ENCODE peak calls at places on chromosomes 5 and 9, in nine cellular contexts. One of them, this sample, is unnamed.

GRCh38 chr5:68189613-68190012 is 25.9 kb upstream of the PIK3R1 start:
- DNase-seq in effector memory CD4-positive, alpha-beta T cell: no peak
- DNase-seq in left lung: no peak
- DNase-seq in cardiac muscle cell: no peak
- DNase-seq in CD4-positive, alpha-beta T cell: no peak
- DNase-seq in A549: no peak
- DNase-seq in right atrium auricular region: no peak
- DNase-seq in GM12878: no peak
- DNase-seq in transverse colon: no peak
- DNase-seq in this sample: no peak

GRCh38 chr5:122295138-122295537 is 16.9 kb upstream of the SNCAIP start:
- DNase-seq in effector memory CD4-positive, alpha-beta T cell: no peak
- DNase-seq in left lung: no peak
- DNase-seq in cardiac muscle cell: peak; percentile 33
- DNase-seq in CD4-positive, alpha-beta T cell: no peak
- DNase-seq in A549: peak; percentile 15
- DNase-seq in right atrium auricular region: no peak
- DNase-seq in GM12878: no peak
- DNase-seq in transverse colon: no peak
- DNase-seq in this sample: no peak

GRCh38 chr5:120613729-120614128 is 149.6 kb downstream of the PRR16 start:
- DNase-seq in effector memory CD4-positive, alpha-beta T cell: no peak
- DNase-seq in left lung: no peak
- DNase-seq in cardiac muscle cell: no peak
- DNase-seq in CD4-positive, alpha-beta T cell: no peak
- DNase-seq in A549: no peak
- DNase-seq in right atrium auricular region: no peak
- DNase-seq in GM12878: no peak
- DNase-seq in transverse colon: no peak
- DNase-seq in this sample: no peak

GRCh38 chr5:142512041-142512679 is 173.7 kb downstream of the FGF1 start:
- DNase-seq in effector memory CD4-positive, alpha-beta T cell: no peak
- DNase-seq in left lung: no peak
- DNase-seq in cardiac muscle cell: no peak
- DNase-seq in CD4-positive, alpha-beta T cell: no peak
- DNase-seq in A549: no peak
- DNase-seq in right atrium auricular region: no peak
- DNase-seq in GM12878: no peak
- DNase-seq in transverse colon: no peak
- DNase-seq in this sample: no peak

GRCh38 chr9:35660966-35661413 is 2.9 kb downstream of the CCDC107 start:
- DNase-seq in effector memory CD4-positive, alpha-beta T cell: no peak
- DNase-seq in left lung: no peak
- DNase-seq in cardiac muscle cell: peak; percentile 78
- DNase-seq in CD4-positive, alpha-beta T cell: no peak
- DNase-seq in A549: peak; percentile 68
- DNase-seq in right atrium auricular region: no peak
- DNase-seq in GM12878: no peak
- DNase-seq in transverse colon: peak; percentile 73
- DNase-seq in this sample: no peak

GRCh38 chr9:122468735-122469134 is 9.0 kb downstream of the OR1J1 start:
- DNase-seq in effector memory CD4-positive, alpha-beta T cell: no peak
- DNase-seq in left lung: no peak
- DNase-seq in cardiac muscle cell: no peak
- DNase-seq in CD4-positive, alpha-beta T cell: no peak
- DNase-seq in A549: no peak
- DNase-seq in right atrium auricular region: no peak
- DNase-seq in GM12878: no peak
- DNase-seq in transverse colon: no peak
- DNase-seq in this sample: no peak

GRCh38 chr9:27181381-27181780 is 72.4 kb downstream of the TEK start:
- DNase-seq in effector memory CD4-positive, alpha-beta T cell: no peak
- DNase-seq in left lung: no peak
- DNase-seq in cardiac muscle cell: no peak
- DNase-seq in CD4-positive, alpha-beta T cell: no peak
- DNase-seq in A549: no peak
- DNase-seq in right atrium auricular region: no peak
- DNase-seq in GM12878: no peak
- DNase-seq in transverse colon: no peak
- DNase-seq in this sample: no peak

GRCh38 chr9:101309139-101309538 is 75.7 kb downstream of the BAAT start:
- DNase-seq in effector memory CD4-positive, alpha-beta T cell: no peak
- DNase-seq in left lung: no peak
- DNase-seq in cardiac muscle cell: no peak
- DNase-seq in CD4-positive, alpha-beta T cell: no peak
- DNase-seq in A549: no peak
- DNase-seq in right atrium auricular region: no peak
- DNase-seq in GM12878: no peak
- DNase-seq in transverse colon: no peak
- DNase-seq in this sample: no peak

GRCh38 chr5:147393866-147394265 is 116.0 kb downstream of the DPYSL3 start:
- DNase-seq in effector memory CD4-positive, alpha-beta T cell: no peak
- DNase-seq in left lung: no peak
- DNase-seq in cardiac muscle cell: no peak
- DNase-seq in CD4-positive, alpha-beta T cell: no peak
- DNase-seq in A549: no peak
- DNase-seq in right atrium auricular region: no peak
- DNase-seq in GM12878: no peak
- DNase-seq in transverse colon: no peak
- DNase-seq in this sample: no peak

GRCh38 chr5:157025093-157025698 is 33.7 kb downstream of the HAVCR1 start:
- DNase-seq in effector memory CD4-positive, alpha-beta T cell: peak; percentile 1
- DNase-seq in left lung: no peak
- DNase-seq in cardiac muscle cell: no peak
- DNase-seq in CD4-positive, alpha-beta T cell: peak; percentile 7
- DNase-seq in A549: no peak
- DNase-seq in right atrium auricular region: no peak
- DNase-seq in GM12878: peak; percentile 38
- DNase-seq in transverse colon: peak; percentile 22
- DNase-seq in this sample: no peak

GRCh38 chr5:91556-92263 is at the start of gene PLEKHG4B:
- DNase-seq in effector memory CD4-positive, alpha-beta T cell: no peak
- DNase-seq in left lung: no peak
- DNase-seq in cardiac muscle cell: peak; percentile 87
- DNase-seq in CD4-positive, alpha-beta T cell: no peak
- DNase-seq in A549: no peak
- DNase-seq in right atrium auricular region: no peak
- DNase-seq in GM12878: no peak
- DNase-seq in transverse colon: no peak
- DNase-seq in this sample: no peak

GRCh38 chr5:102314328-102314727 is 18.2 kb upstream of the SLCO4C1 start:
- DNase-seq in effector memory CD4-positive, alpha-beta T cell: no peak
- DNase-seq in left lung: no peak
- DNase-seq in cardiac muscle cell: no peak
- DNase-seq in CD4-positive, alpha-beta T cell: no peak
- DNase-seq in A549: no peak
- DNase-seq in right atrium auricular region: no peak
- DNase-seq in GM12878: no peak
- DNase-seq in transverse colon: no peak
- DNase-seq in this sample: no peak

GRCh38 chr5:62783374-62784057 is 204.9 kb downstream of the LRRC70 start:
- DNase-seq in effector memory CD4-positive, alpha-beta T cell: no peak
- DNase-seq in left lung: no peak
- DNase-seq in cardiac muscle cell: no peak
- DNase-seq in CD4-positive, alpha-beta T cell: no peak
- DNase-seq in A549: no peak
- DNase-seq in right atrium auricular region: no peak
- DNase-seq in GM12878: no peak
- DNase-seq in transverse colon: no peak
- DNase-seq in this sample: no peak

GRCh38 chr9:137150485-137151060 is 11.6 kb downstream of the GRIN1 start:
- DNase-seq in effector memory CD4-positive, alpha-beta T cell: no peak
- DNase-seq in left lung: peak; percentile 49
- DNase-seq in cardiac muscle cell: no peak
- DNase-seq in CD4-positive, alpha-beta T cell: no peak
- DNase-seq in A549: peak; percentile 87
- DNase-seq in right atrium auricular region: no peak
- DNase-seq in GM12878: no peak
- DNase-seq in transverse colon: peak; percentile 71
- DNase-seq in this sample: no peak

GRCh38 chr5:145830594-145830993 is 4.5 kb downstream of the PRELID2 start:
- DNase-seq in effector memory CD4-positive, alpha-beta T cell: no peak
- DNase-seq in left lung: no peak
- DNase-seq in cardiac muscle cell: no peak
- DNase-seq in CD4-positive, alpha-beta T cell: no peak
- DNase-seq in A549: no peak
- DNase-seq in right atrium auricular region: no peak
- DNase-seq in GM12878: no peak
- DNase-seq in transverse colon: no peak
- DNase-seq in this sample: no peak

GRCh38 chr5:37248387-37248969 is 698 bp downstream of the CPLANE1 start:
- DNase-seq in effector memory CD4-positive, alpha-beta T cell: no peak
- DNase-seq in left lung: no peak
- DNase-seq in cardiac muscle cell: peak; percentile 3
- DNase-seq in CD4-positive, alpha-beta T cell: no peak
- DNase-seq in A549: peak; percentile 44
- DNase-seq in right atrium auricular region: no peak
- DNase-seq in GM12878: peak; percentile 2
- DNase-seq in transverse colon: no peak
- DNase-seq in this sample: no peak

GRCh38 chr5:54663876-54664275 is 146.3 kb downstream of the SNX18 start:
- DNase-seq in effector memory CD4-positive, alpha-beta T cell: no peak
- DNase-seq in left lung: no peak
- DNase-seq in cardiac muscle cell: no peak
- DNase-seq in CD4-positive, alpha-beta T cell: no peak
- DNase-seq in A549: no peak
- DNase-seq in right atrium auricular region: peak; percentile 72
- DNase-seq in GM12878: no peak
- DNase-seq in transverse colon: peak; percentile 22
- DNase-seq in this sample: no peak

GRCh38 chr9:65430221-65430620 is 145.2 kb upstream of the FOXD4L5 start:
- DNase-seq in effector memory CD4-positive, alpha-beta T cell: no peak
- DNase-seq in left lung: no peak
- DNase-seq in cardiac muscle cell: no peak
- DNase-seq in CD4-positive, alpha-beta T cell: no peak
- DNase-seq in A549: no peak
- DNase-seq in right atrium auricular region: no peak
- DNase-seq in GM12878: no peak
- DNase-seq in transverse colon: no peak
- DNase-seq in this sample: no peak

GRCh38 chr9:65432051-65432450 is 147.0 kb upstream of the FOXD4L5 start:
- DNase-seq in effector memory CD4-positive, alpha-beta T cell: no peak
- DNase-seq in left lung: no peak
- DNase-seq in cardiac muscle cell: no peak
- DNase-seq in CD4-positive, alpha-beta T cell: no peak
- DNase-seq in A549: no peak
- DNase-seq in right atrium auricular region: no peak
- DNase-seq in GM12878: no peak
- DNase-seq in transverse colon: no peak
- DNase-seq in this sample: no peak

GRCh38 chr9:65420771-65421170 is 135.8 kb upstream of the FOXD4L5 start:
- DNase-seq in effector memory CD4-positive, alpha-beta T cell: no peak
- DNase-seq in left lung: no peak
- DNase-seq in cardiac muscle cell: no peak
- DNase-seq in CD4-positive, alpha-beta T cell: no peak
- DNase-seq in A549: no peak
- DNase-seq in right atrium auricular region: no peak
- DNase-seq in GM12878: no peak
- DNase-seq in transverse colon: no peak
- DNase-seq in this sample: no peak

GRCh38 chr9:65426231-65426630 is 141.2 kb upstream of the FOXD4L5 start:
- DNase-seq in effector memory CD4-positive, alpha-beta T cell: no peak
- DNase-seq in left lung: no peak
- DNase-seq in cardiac muscle cell: no peak
- DNase-seq in CD4-positive, alpha-beta T cell: no peak
- DNase-seq in A549: no peak
- DNase-seq in right atrium auricular region: no peak
- DNase-seq in GM12878: no peak
- DNase-seq in transverse colon: no peak
- DNase-seq in this sample: no peak
- H3K9me3 ChIP-seq in effector memory CD4-positive, alpha-beta T cell: no peaks in the 10 kb centered on the region
- H3K9me3 ChIP-seq in left lung: peaks cover 47% of the 10 kb centered on the region
- H3K9me3 ChIP-seq in cardiac muscle cell: no peaks in the 10 kb centered on the region
- H3K9me3 ChIP-seq in CD4-positive, alpha-beta T cell: peaks cover 26% of the 10 kb centered on the region
- H3K9me3 ChIP-seq in A549: no peaks in the 10 kb centered on the region
- H3K9me3 ChIP-seq in right atrium auricular region: no peaks in the 10 kb centered on the region
- H3K9me3 ChIP-seq in GM12878: no peaks in the 10 kb centered on the region
- H3K9me3 ChIP-seq in transverse colon: peaks cover 5% of the 10 kb centered on the region
- H3K9me3 ChIP-seq in this sample: no peaks in the 10 kb centered on the region

DNA sequence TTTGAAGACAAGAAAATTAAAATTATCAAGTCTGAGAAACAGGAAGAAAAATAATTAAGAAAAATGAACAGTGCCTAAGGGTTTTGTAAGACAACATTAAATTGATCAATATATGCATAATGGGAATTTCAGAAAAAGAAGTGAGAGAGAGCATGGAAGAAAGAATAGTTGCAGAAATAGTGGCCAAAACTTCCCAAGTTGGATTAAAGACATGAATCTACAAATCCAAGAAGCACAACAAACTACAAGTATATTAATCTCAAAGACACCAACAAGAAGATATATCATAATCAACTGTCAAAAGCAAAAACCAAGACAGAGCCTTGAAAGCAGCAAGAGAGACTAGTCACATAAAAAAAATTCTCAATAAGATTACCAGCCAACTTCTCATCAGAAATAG is 488.0 kb downstream of the RASEF start:
- DNase-seq in effector memory CD4-positive, alpha-beta T cell: no peak
- DNase-seq in left lung: no peak
- DNase-seq in cardiac muscle cell: no peak
- DNase-seq in CD4-positive, alpha-beta T cell: no peak
- DNase-seq in A549: no peak
- DNase-seq in right atrium auricular region: no peak
- DNase-seq in GM12878: no peak
- DNase-seq in transverse colon: no peak
- DNase-seq in this sample: no peak
- H3K9me3 ChIP-seq in effector memory CD4-positive, alpha-beta T cell: no peaks in the 10 kb centered on the region
- H3K9me3 ChIP-seq in left lung: peaks cover 22% of the 10 kb centered on the region
- H3K9me3 ChIP-seq in cardiac muscle cell: no peaks in the 10 kb centered on the region
- H3K9me3 ChIP-seq in CD4-positive, alpha-beta T cell: peaks cover 7% of the 10 kb centered on the region
- H3K9me3 ChIP-seq in A549: peaks cover 12% of the 10 kb centered on the region
- H3K9me3 ChIP-seq in right atrium auricular region: no peaks in the 10 kb centered on the region
- H3K9me3 ChIP-seq in GM12878: no peaks in the 10 kb centered on the region
- H3K9me3 ChIP-seq in transverse colon: peaks cover 8% of the 10 kb centered on the region
- H3K9me3 ChIP-seq in this sample: no peaks in the 10 kb centered on the region

GRCh38 chr5:116305899-116306298 is 221.1 kb downstream of the COMMD10 start:
- DNase-seq in effector memory CD4-positive, alpha-beta T cell: no peak
- DNase-seq in left lung: no peak
- DNase-seq in cardiac muscle cell: no peak
- DNase-seq in CD4-positive, alpha-beta T cell: no peak
- DNase-seq in A549: no peak
- DNase-seq in right atrium auricular region: no peak
- DNase-seq in GM12878: no peak
- DNase-seq in transverse colon: no peak
- DNase-seq in this sample: no peak
- H3K9me3 ChIP-seq in effector memory CD4-positive, alpha-beta T cell: peaks cover 28% of the 10 kb centered on the region
- H3K9me3 ChIP-seq in left lung: peaks cover 54% of the 10 kb centered on the region
- H3K9me3 ChIP-seq in cardiac muscle cell: no peaks in the 10 kb centered on the region
- H3K9me3 ChIP-seq in CD4-positive, alpha-beta T cell: peaks cover 45% of the 10 kb centered on the region
- H3K9me3 ChIP-seq in A549: peaks cover 4% of the 10 kb centered on the region
- H3K9me3 ChIP-seq in right atrium auricular region: no peaks in the 10 kb centered on the region
- H3K9me3 ChIP-seq in GM12878: no peaks in the 10 kb centered on the region
- H3K9me3 ChIP-seq in transverse colon: peaks cover 28% of the 10 kb centered on the region
- H3K9me3 ChIP-seq in this sample: peaks cover 7% of the 10 kb centered on the region

DNA sequence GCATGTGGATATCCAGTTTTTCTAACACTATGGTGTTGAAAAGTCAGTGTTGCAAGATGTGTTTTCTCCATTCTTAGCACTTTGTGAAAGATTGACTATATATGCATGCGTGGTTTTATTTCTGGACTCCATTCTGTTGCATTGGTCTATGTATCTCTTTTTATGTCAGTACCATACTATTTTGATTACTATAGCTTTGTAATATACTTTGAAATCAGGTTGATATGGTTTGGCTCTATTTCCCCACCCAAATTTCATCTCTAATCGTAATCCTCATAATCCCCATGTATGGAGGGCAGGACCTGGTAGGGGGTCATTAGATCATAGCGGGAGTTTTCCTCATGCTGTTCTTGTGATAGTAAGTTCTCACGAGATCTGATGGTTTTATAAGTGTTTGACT is 6.5 kb downstream of the RIC1 start:
- DNase-seq in effector memory CD4-positive, alpha-beta T cell: no peak
- DNase-seq in left lung: no peak
- DNase-seq in cardiac muscle cell: no peak
- DNase-seq in CD4-positive, alpha-beta T cell: no peak
- DNase-seq in A549: no peak
- DNase-seq in right atrium auricular region: no peak
- DNase-seq in GM12878: no peak
- DNase-seq in transverse colon: no peak
- DNase-seq in this sample: no peak
- H3K9me3 ChIP-seq in effector memory CD4-positive, alpha-beta T cell: no peaks in the 10 kb centered on the region
- H3K9me3 ChIP-seq in left lung: peaks cover 25% of the 10 kb centered on the region
- H3K9me3 ChIP-seq in cardiac muscle cell: no peaks in the 10 kb centered on the region
- H3K9me3 ChIP-seq in CD4-positive, alpha-beta T cell: peaks cover 20% of the 10 kb centered on the region
- H3K9me3 ChIP-seq in A549: peaks cover 14% of the 10 kb centered on the region
- H3K9me3 ChIP-seq in right atrium auricular region: no peaks in the 10 kb centered on the region
- H3K9me3 ChIP-seq in GM12878: peaks cover 28% of the 10 kb centered on the region
- H3K9me3 ChIP-seq in transverse colon: peaks cover 11% of the 10 kb centered on the region
- H3K9me3 ChIP-seq in this sample: peaks cover 2% of the 10 kb centered on the region